ENCODE peak calls at places on chromosomes 4 and X, in eight cellular contexts. One of them, this sample, is unnamed.

GRCh38 chrX:9921407-9921806 is 45.8 kb upstream of the CLDN34 start:
- DNase-seq in putamen: no peak
- DNase-seq in activated naive CD4-positive, alpha-beta T cell treated with anti-CD3 and anti-CD28 coated beads for 36 hours: no peak
- DNase-seq in amniotic stem cell: no peak
- DNase-seq in astrocyte of the spinal cord: no peak
- DNase-seq in glutamatergic neuron: no peak
- DNase-seq in neuronal stem cell: no peak
- DNase-seq in WTC11: no peak
- DNase-seq in this sample: no peak

GRCh38 chr4:120130786-120131185 is 64.1 kb upstream of the MAD2L1 start:
- DNase-seq in putamen: no peak
- DNase-seq in neuronal stem cell: no peak
- DNase-seq in amniotic stem cell: no peak
- DNase-seq in astrocyte of the spinal cord: no peak
- DNase-seq in WTC11: no peak
- DNase-seq in activated naive CD4-positive, alpha-beta T cell treated with anti-CD3 and anti-CD28 coated beads for 36 hours: no peak
- DNase-seq in glutamatergic neuron: no peak
- DNase-seq in this sample: no peak

GRCh38 chr4:9904976-9905587 is 116.2 kb downstream of the SLC2A9 start:
- DNase-seq in amniotic stem cell: no peak
- DNase-seq in glutamatergic neuron: no peak
- DNase-seq in astrocyte of the spinal cord: no peak
- DNase-seq in WTC11: no peak
- DNase-seq in putamen: peak; percentile 41
- DNase-seq in neuronal stem cell: no peak
- DNase-seq in activated naive CD4-positive, alpha-beta T cell treated with anti-CD3 and anti-CD28 coated beads for 36 hours: peak; percentile 30
- DNase-seq in this sample: no peak

GRCh38 chrX:132068405-132068804 is 45.3 kb downstream of the STK26 start:
- DNase-seq in neuronal stem cell: no peak
- DNase-seq in astrocyte of the spinal cord: no peak
- DNase-seq in activated naive CD4-positive, alpha-beta T cell treated with anti-CD3 and anti-CD28 coated beads for 36 hours: no peak
- DNase-seq in amniotic stem cell: no peak
- DNase-seq in putamen: no peak
- DNase-seq in glutamatergic neuron: no peak
- DNase-seq in WTC11: no peak
- DNase-seq in this sample: no peak

GRCh38 chr4:40731792-40732245 is 17.9 kb upstream of the NSUN7 start:
- DNase-seq in activated naive CD4-positive, alpha-beta T cell treated with anti-CD3 and anti-CD28 coated beads for 36 hours: peak; percentile 35
- DNase-seq in amniotic stem cell: no peak
- DNase-seq in putamen: no peak
- DNase-seq in neuronal stem cell: no peak
- DNase-seq in astrocyte of the spinal cord: no peak
- DNase-seq in WTC11: no peak
- DNase-seq in glutamatergic neuron: no peak
- DNase-seq in this sample: no peak

GRCh38 chr4:114334808-114335739 is 263.5 kb upstream of the UGT8 start:
- DNase-seq in WTC11: no peak
- DNase-seq in glutamatergic neuron: no peak
- DNase-seq in astrocyte of the spinal cord: no peak
- DNase-seq in putamen: no peak
- DNase-seq in activated naive CD4-positive, alpha-beta T cell treated with anti-CD3 and anti-CD28 coated beads for 36 hours: no peak
- DNase-seq in neuronal stem cell: no peak
- DNase-seq in amniotic stem cell: no peak
- DNase-seq in this sample: no peak

GRCh38 chrX:141760761-141761160 is 62.2 kb upstream of the SPANXD start:
- DNase-seq in neuronal stem cell: no peak
- DNase-seq in glutamatergic neuron: no peak
- DNase-seq in WTC11: no peak
- DNase-seq in putamen: no peak
- DNase-seq in amniotic stem cell: no peak
- DNase-seq in astrocyte of the spinal cord: peak; percentile 21
- DNase-seq in activated naive CD4-positive, alpha-beta T cell treated with anti-CD3 and anti-CD28 coated beads for 36 hours: no peak
- DNase-seq in this sample: no peak

GRCh38 chr4:145523117-145523516 is 41.5 kb downstream of the SMAD1 start:
- DNase-seq in putamen: no peak
- DNase-seq in WTC11: no peak
- DNase-seq in activated naive CD4-positive, alpha-beta T cell treated with anti-CD3 and anti-CD28 coated beads for 36 hours: no peak
- DNase-seq in glutamatergic neuron: no peak
- DNase-seq in amniotic stem cell: no peak
- DNase-seq in neuronal stem cell: no peak
- DNase-seq in astrocyte of the spinal cord: no peak
- DNase-seq in this sample: no peak

GRCh38 chrX:131010186-131010585 is 48.0 kb upstream of the ARHGAP36 start:
- DNase-seq in WTC11: no peak
- DNase-seq in putamen: no peak
- DNase-seq in glutamatergic neuron: no peak
- DNase-seq in neuronal stem cell: no peak
- DNase-seq in activated naive CD4-positive, alpha-beta T cell treated with anti-CD3 and anti-CD28 coated beads for 36 hours: no peak
- DNase-seq in astrocyte of the spinal cord: no peak
- DNase-seq in amniotic stem cell: no peak
- DNase-seq in this sample: no peak

GRCh38 chrX:16444353-16444752 is 205.6 kb upstream of the S100G start:
- DNase-seq in WTC11: no peak
- DNase-seq in amniotic stem cell: no peak
- DNase-seq in glutamatergic neuron: peak; percentile 24
- DNase-seq in astrocyte of the spinal cord: peak; percentile 78
- DNase-seq in putamen: no peak
- DNase-seq in neuronal stem cell: no peak
- DNase-seq in activated naive CD4-positive, alpha-beta T cell treated with anti-CD3 and anti-CD28 coated beads for 36 hours: no peak
- DNase-seq in this sample: no peak

GRCh38 chrX:135384161-135384836 is 37.4 kb upstream of the SMIM10L2A start:
- DNase-seq in activated naive CD4-positive, alpha-beta T cell treated with anti-CD3 and anti-CD28 coated beads for 36 hours: peak; percentile 33
- DNase-seq in putamen: no peak
- DNase-seq in WTC11: no peak
- DNase-seq in neuronal stem cell: no peak
- DNase-seq in astrocyte of the spinal cord: no peak
- DNase-seq in amniotic stem cell: no peak
- DNase-seq in glutamatergic neuron: no peak
- DNase-seq in this sample: no peak

GRCh38 chr4:87978656-87979055 is 3.1 kb downstream of the SPP1 start:
- DNase-seq in astrocyte of the spinal cord: peak; percentile 22
- DNase-seq in glutamatergic neuron: no peak
- DNase-seq in WTC11: no peak
- DNase-seq in neuronal stem cell: no peak
- DNase-seq in amniotic stem cell: no peak
- DNase-seq in activated naive CD4-positive, alpha-beta T cell treated with anti-CD3 and anti-CD28 coated beads for 36 hours: no peak
- DNase-seq in putamen: peak; percentile 32
- DNase-seq in this sample: no peak

GRCh38 chrX:119852410-119853353 is at the start of gene UPF3B:
- DNase-seq in WTC11: peak; percentile 95
- DNase-seq in glutamatergic neuron: peak; percentile 92
- DNase-seq in putamen: peak; percentile 95
- DNase-seq in astrocyte of the spinal cord: peak; percentile 99
- DNase-seq in amniotic stem cell: peak; percentile 81
- DNase-seq in activated naive CD4-positive, alpha-beta T cell treated with anti-CD3 and anti-CD28 coated beads for 36 hours: peak; percentile 97
- DNase-seq in neuronal stem cell: peak; percentile 93
- DNase-seq in this sample: peak; percentile 92

GRCh38 chr4:166924456-166924855 is 309.8 kb downstream of the SPOCK3 start:
- DNase-seq in WTC11: no peak
- DNase-seq in amniotic stem cell: no peak
- DNase-seq in astrocyte of the spinal cord: no peak
- DNase-seq in glutamatergic neuron: no peak
- DNase-seq in neuronal stem cell: no peak
- DNase-seq in activated naive CD4-positive, alpha-beta T cell treated with anti-CD3 and anti-CD28 coated beads for 36 hours: no peak
- DNase-seq in putamen: no peak
- DNase-seq in this sample: no peak